ENCODE peak calls at places on chromosomes 13 and 19, in eight cellular contexts. Z is amniotic stem cell; Y is omental fat pad; U is stomach; T is OCI-LY7; X is NCI-H345; W is activated CD4-positive, CD25-positive, alpha-beta regulatory T cell treated with anti-CD3 and anti-CD28 coated beads, Interleukin-2, amount 50 U/mL, for 16 hours; E is stimulated activated CD4-positive, alpha-beta T cell treated with anti-CD3 and anti-CD28 coated beads, Interleukin-2, amount 100 ng/mL, for 48 hours. R is an unnamed sample.

GRCh38 chr19:4365341-4365740 is 22.0 kb downstream of the MPND start:
- DNase-seq in Y (no peak), X (no peak), Z (no peak), U (peak), W (no peak), T (no peak), E (no peak), R (no peak)

GRCh38 chr13:41458939-41459753 is 1.8 kb downstream of the RGCC start:
- DNase-seq in U (peak), Y (no peak), E (no peak), W (peak), Z (no peak), X (no peak), T (peak), R (no peak)

GRCh38 chr19:49570997-49571676 is 9.2 kb downstream of the NOSIP start:
- DNase-seq in Z (no peak), U (peak), W (no peak), T (peak), E (no peak), X (peak), Y (no peak), R (no peak)

GRCh38 chr19:6664916-6665315 is 5.0 kb downstream of the TNFSF14 start:
- DNase-seq in X (no peak), Z (no peak), W (no peak), U (no peak), E (no peak), T (no peak), Y (no peak), R (no peak)

GRCh38 chr19:39097721-39098120 is 13.6 kb downstream of the ACP7 start:
- DNase-seq in Z (no peak), E (no peak), T (no peak), X (no peak), Y (no peak), U (no peak), W (no peak), R (no peak)

GRCh38 chr13:82165396-82166174 is 1716.7 kb downstream of the SLITRK1 start:
- DNase-seq in T (no peak), U (no peak), W (no peak), X (no peak), Y (no peak), Z (no peak), E (no peak), R (no peak)

GRCh38 chr19:11435833-11436313 is 438 bp downstream of the PRKCSH start:
- DNase-seq in Y (no peak), X (no peak), Z (no peak), T (peak), E (no peak), W (no peak), U (no peak), R (peak)

GRCh38 chr19:1260749-1261511 is 8.2 kb upstream of the CIRBP start:
- DNase-seq in Z (peak), T (peak), X (peak), Y (peak), U (peak), W (peak), E (peak), R (peak)

GRCh38 chr19:17448190-17448967 is at the start of gene TMEM221:
- DNase-seq in T (peak), E (peak), W (no peak), Y (no peak), Z (no peak), X (no peak), U (peak), R (peak)